ENCODE peak calls at places on chromosome 20, in four cellular contexts. B, X, I and E are unnamed samples.

GRCh38 chr20:32858873-32859372 is at the start of gene EFCAB8:
- DNase-seq in B (no peak), X (no peak), I (peak), E (no peak)

GRCh38 chr20:25281541-25281991 is 33.7 kb downstream of the PYGB start:
- DNase-seq in B (peak), X (no peak), I (no peak), E (no peak)

GRCh38 chr20:51159303-51159702 is 136.4 kb upstream of the KCNG1 start:
- DNase-seq in B (no peak), X (no peak), I (no peak), E (no peak)

GRCh38 chr20:54510546-54511129 is 35.2 kb downstream of the DOK5 start:
- DNase-seq in B (no peak), X (no peak), I (no peak), E (no peak)

GRCh38 chr20:3890410-3890751 is 1.2 kb downstream of the PANK2 start:
- DNase-seq in B (no peak), X (peak), I (no peak), E (no peak)

GRCh38 chr20:18397090-18397489 is 69.7 kb downstream of the DZANK1 start:
- DNase-seq in B (no peak), X (no peak), I (no peak), E (no peak)

GRCh38 chr20:34112600-34113061 is 588 bp upstream of the EIF2S2 start:
- DNase-seq in B (no peak), X (peak), I (peak), E (peak)

GRCh38 chr20:14334306-14334930 is 3.0 kb downstream of the FLRT3 start:
- DNase-seq in B (no peak), X (peak), I (no peak), E (no peak)

GRCh38 chr20:32649697-32650471 is 23.9 kb downstream of the C20orf203 start:
- DNase-seq in B (no peak), X (no peak), I (peak), E (no peak)

DNA sequence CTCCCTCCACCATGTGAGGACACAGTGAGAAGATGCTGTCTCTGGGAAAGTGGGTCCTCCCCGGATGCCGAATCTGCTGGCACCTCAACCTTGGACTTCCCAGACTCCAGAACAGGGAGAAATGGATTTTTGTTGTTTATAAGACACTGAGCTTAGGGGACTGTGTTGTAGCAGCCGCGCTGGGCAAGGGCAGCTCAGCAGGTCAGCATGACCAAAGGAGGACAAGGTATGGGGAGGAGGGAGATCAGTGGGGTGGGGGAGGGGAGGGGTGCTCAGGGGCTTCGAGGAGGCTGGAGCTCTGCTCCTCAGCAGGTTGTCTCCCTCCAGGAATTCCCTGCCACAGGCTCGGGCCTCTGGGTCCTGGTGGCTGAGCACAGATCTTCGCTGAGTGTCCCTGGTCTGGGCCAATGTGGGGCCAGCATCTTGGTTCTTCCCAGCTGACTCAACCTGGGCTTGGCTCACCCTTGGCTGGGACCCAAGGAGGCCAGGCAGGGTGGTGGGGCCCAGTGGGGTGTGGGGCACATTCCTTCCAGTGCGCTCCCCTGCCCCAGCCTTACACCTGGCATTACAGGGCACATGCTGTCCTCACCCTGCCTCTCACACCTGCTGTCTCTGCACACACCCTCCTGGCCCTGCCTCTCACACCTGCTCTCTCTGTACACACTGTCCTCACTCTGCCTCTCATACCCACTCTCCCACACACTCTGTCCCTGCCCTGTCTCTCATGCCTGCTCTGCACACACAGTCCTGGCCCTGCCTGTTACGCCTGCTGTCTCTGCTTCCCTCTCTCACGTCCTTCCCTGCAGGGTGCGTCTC is 107.3 kb downstream of the SYCP2 start:
- DNase-seq in B (no peak), X (no peak), I (no peak), E (no peak)
- TF ChIP-seq TAF1 in B (no peak), X (no peak), I (no peak), E (no peak)

GRCh38 chr20:44231193-44231592 is 15.9 kb upstream of the GDAP1L1 start:
- DNase-seq in B (no peak), X (peak), I (no peak), E (no peak)
- TF ChIP-seq TAF1 in B (no peak), X (no peak), I (no peak), E (no peak)

GRCh38 chr20:49045440-49046086 is 549 bp upstream of the CSE1L start:
- DNase-seq in B (no peak), X (peak), I (peak), E (no peak)
- TF ChIP-seq TAF1 in B (no peak), X (no peak), I (no peak), E (no peak)

GRCh38 chr20:48612335-48612734 is 215.5 kb downstream of the PREX1 start:
- DNase-seq in B (no peak), X (no peak), I (no peak), E (no peak)
- TF ChIP-seq TAF1 in B (no peak), X (no peak), I (no peak), E (no peak)

GRCh38 chr20:52552181-52552872 is 360.7 kb upstream of the ZFP64 start:
- DNase-seq in B (no peak), X (no peak), I (no peak), E (no peak)
- TF ChIP-seq TAF1 in B (no peak), X (no peak), I (no peak), E (no peak)

GRCh38 chr20:1212607-1213396 is 9.5 kb downstream of the C20orf202 start:
- DNase-seq in B (no peak), X (peak), I (peak), E (peak)

GRCh38 chr20:1211954-1212497 is 8.8 kb downstream of the C20orf202 start:
- DNase-seq in B (no peak), X (no peak), I (no peak), E (no peak)

GRCh38 chr20:1210501-1210900 is 7.2 kb downstream of the C20orf202 start:
- DNase-seq in B (no peak), X (no peak), I (no peak), E (no peak)

GRCh38 chr20:1214838-1215261 is 11.0 kb upstream of the RAD21L1 start:
- DNase-seq in B (no peak), X (no peak), I (peak), E (no peak)

DNA sequence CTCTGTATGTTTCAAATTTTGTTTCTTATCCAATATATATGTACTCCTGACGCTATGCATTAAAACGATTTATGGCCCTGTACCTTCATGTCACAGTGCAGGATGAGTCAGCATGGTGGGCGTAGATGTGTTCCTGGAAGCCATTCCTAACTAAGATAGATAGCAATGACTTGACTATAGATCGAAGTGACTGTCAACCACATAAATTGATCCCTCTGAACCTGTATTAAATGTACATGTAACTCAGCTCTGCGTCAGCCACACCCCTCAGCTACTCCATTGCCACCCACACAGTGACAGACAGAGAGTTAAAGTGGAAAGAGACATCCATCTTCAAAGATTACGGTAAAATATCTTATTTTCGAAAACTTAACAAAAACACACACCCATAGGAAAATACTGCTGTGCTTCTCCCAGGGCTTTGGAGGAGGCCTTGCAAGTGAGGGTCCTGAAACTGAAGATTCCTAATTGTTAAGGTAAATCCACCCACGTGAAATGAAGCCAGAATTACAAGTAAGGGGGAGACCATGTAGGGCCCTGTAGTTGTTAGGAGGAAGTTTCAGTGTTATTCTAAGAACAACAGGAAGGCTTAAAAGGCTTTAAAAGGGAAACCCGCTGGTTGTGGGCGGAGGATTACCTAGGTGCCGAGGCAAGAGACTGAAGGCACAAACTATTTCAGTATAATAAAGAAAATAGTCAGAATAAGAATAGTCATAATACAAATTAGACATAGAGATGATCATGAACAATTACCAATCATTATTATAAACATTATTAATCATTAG is 10.3 kb upstream of the RAD21L1 start:
- DNase-seq in B (no peak), X (no peak), I (peak), E (no peak)
- TF ChIP-seq TAF1 in B (no peak), X (no peak), I (no peak), E (no peak)

DNA sequence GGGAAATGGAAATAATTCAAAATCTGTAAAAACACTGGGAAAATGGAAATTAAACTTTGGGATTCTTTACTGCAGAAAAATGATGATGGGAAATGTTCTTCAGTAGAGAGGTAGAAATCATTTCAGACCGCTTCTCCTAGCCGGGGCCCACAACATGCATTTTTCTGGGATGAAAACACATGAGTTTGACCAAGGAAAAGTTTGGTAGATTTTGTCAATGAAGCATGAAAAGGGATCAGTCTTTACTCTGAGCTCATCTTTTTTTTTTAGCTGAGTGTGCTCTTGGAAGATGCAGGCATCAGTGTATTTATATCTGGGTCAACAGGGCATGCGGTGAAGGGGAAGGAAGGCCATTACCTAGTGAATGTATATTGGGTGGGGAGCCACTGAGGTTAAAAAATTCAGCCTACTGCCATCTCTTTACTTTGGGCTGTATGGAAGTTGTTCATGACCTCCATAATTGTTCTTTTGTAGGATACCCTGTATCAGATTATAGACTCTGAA is 36.8 kb downstream of the PLCB1 start:
- DNase-seq in B (no peak), X (no peak), I (no peak), E (no peak)
- TF ChIP-seq TAF1 in B (no peak), X (no peak), I (no peak), E (no peak)

GRCh38 chr20:11380283-11380682 is 537.4 kb upstream of the BTBD3 start:
- DNase-seq in B (peak), X (no peak), I (no peak), E (no peak)

GRCh38 chr20:11378252-11378651 is 539.4 kb upstream of the BTBD3 start:
- DNase-seq in B (no peak), X (no peak), I (no peak), E (no peak)

GRCh38 chr20:11376998-11377397 is 540.7 kb upstream of the BTBD3 start:
- DNase-seq in B (no peak), X (no peak), I (no peak), E (no peak)

GRCh38 chr20:11377761-11378160 is 539.9 kb upstream of the BTBD3 start:
- DNase-seq in B (no peak), X (no peak), I (no peak), E (no peak)

GRCh38 chr20:11379257-11380011 is 538.3 kb upstream of the BTBD3 start:
- DNase-seq in B (no peak), X (peak), I (no peak), E (no peak)
- TF ChIP-seq TAF1 in B (no peak), X (no peak), I (no peak), E (no peak)

DNA sequence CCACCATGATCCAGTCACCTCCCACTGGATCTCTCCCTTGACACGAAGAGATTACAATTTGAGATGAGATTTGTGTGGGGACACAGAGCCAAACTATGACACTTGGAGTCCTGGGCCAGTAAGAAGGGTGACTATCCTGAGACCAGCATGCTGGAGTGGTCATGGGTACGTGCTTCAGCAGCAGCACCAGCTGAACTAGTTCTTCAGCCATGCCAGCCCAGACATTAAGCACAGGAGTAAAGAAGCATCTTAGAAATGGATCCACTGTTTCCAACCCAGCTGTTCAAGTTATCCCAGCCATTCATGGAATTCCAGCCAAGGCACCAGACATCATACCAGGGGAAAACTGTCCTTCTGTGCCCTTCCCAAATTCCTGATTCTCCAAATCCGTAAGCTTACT is 370.0 kb downstream of the MAFB start:
- DNase-seq in B (no peak), X (no peak), I (no peak), E (no peak)
- TF ChIP-seq TAF1 in B (no peak), X (no peak), I (no peak), E (no peak)